ENCODE peak calls at places on chromosomes 13 and 19, in four cellular contexts. W is cardiac fibroblast, A is iPS DF 19.7, G is brain pericyte. K is an unnamed sample.

GRCh38 chr13:110640591-110641029 is 25.3 kb downstream of the NAXD start:
- DNase-seq in W (peak; percentile 40), A (no peak), G (no peak), K (no peak)

GRCh38 chr13:83780201-83780600 is 102.1 kb downstream of the SLITRK1 start:
- DNase-seq in W (peak; percentile 58), A (peak; percentile 33), G (no peak), K (peak; percentile 1)

GRCh38 chr19:55220525-55220924 is 8.0 kb downstream of the TMEM86B start:
- DNase-seq in W (no peak), A (no peak), G (no peak), K (no peak)

GRCh38 chr13:20702945-20703784 is at the start of gene IL17D:
- DNase-seq in W (no peak), A (no peak), G (no peak), K (no peak)

GRCh38 chr19:16070366-16070990 is 5.8 kb upstream of the TPM4 start:
- DNase-seq in W (no peak), A (no peak), G (no peak), K (no peak)

GRCh38 chr19:3809881-3810707 is 23.9 kb upstream of the MATK start:
- DNase-seq in W (no peak), A (no peak), G (no peak), K (no peak)

GRCh38 chr19:10749435-10750384 is 31.8 kb downstream of the DNM2 start:
- DNase-seq in W (no peak), A (no peak), G (no peak), K (no peak)

GRCh38 chr19:49411681-49412321 is 11.4 kb downstream of the PTH2 start:
- DNase-seq in W (no peak), A (no peak), G (no peak), K (no peak)

GRCh38 chr19:16368385-16369305 is 44.0 kb downstream of the KLF2 start:
- DNase-seq in W (no peak), A (no peak), G (no peak), K (no peak)

GRCh38 chr19:8494158-8494557 is 8.3 kb downstream of the PRAM1 start:
- DNase-seq in W (peak; percentile 20), A (no peak), G (no peak), K (no peak)

GRCh38 chr13:23513460-23513859 is 56.8 kb upstream of the TNFRSF19 start:
- DNase-seq in W (peak; percentile 34), A (no peak), G (no peak), K (no peak)

GRCh38 chr19:10641248-10641647 is 12.9 kb upstream of the ILF3 start:
- DNase-seq in W (no peak), A (no peak), G (no peak), K (no peak)

GRCh38 chr13:102779426-102780159 is 6.0 kb upstream of the TEX30 start:
- DNase-seq in W (no peak), A (no peak), G (no peak), K (no peak)

GRCh38 chr13:98458431-98458830 is 118.5 kb downstream of the STK24 start:
- DNase-seq in W (no peak), A (no peak), G (no peak), K (no peak)

GRCh38 chr19:30029721-30030510 is 87.9 kb downstream of the URI1 start:
- DNase-seq in W (no peak), A (no peak), G (no peak), K (peak; percentile 43)

GRCh38 chr19:30593975-30594925 is 222.1 kb downstream of the ZNF536 start:
- DNase-seq in W (no peak), A (no peak), G (no peak), K (no peak)

GRCh38 chr13:52921194-52921593 is 72.8 kb upstream of the PCDH8 start:
- DNase-seq in W (no peak), A (no peak), G (no peak), K (no peak)

GRCh38 chr19:55005684-55006488 is 32.2 kb downstream of the GP6 start:
- DNase-seq in W (no peak), A (peak; percentile 30), G (no peak), K (peak; percentile 25)

GRCh38 chr19:46785980-46786235 is 2.5 kb downstream of the SLC1A5 start:
- DNase-seq in W (no peak), A (no peak), G (no peak), K (no peak)

GRCh38 chr13:86846501-86846900 is 824.7 kb upstream of the SLITRK5 start:
- DNase-seq in W (no peak), A (no peak), G (no peak), K (no peak)

GRCh38 chr13:44313674-44314073 is 60.0 kb upstream of the SERP2 start:
- DNase-seq in W (peak; percentile 46), A (no peak), G (no peak), K (peak; percentile 83)

GRCh38 chr19:2064788-2065524 is 13.9 kb upstream of the MKNK2 start:
- DNase-seq in W (no peak), A (no peak), G (no peak), K (no peak)

GRCh38 chr13:76516013-76516412 is 370.2 kb downstream of the KCTD12 start:
- DNase-seq in W (peak; percentile 74), A (no peak), G (peak; percentile 24), K (peak; percentile 69)

GRCh38 chr13:40170982-40171381 is 495.5 kb downstream of the FOXO1 start:
- DNase-seq in W (no peak), A (no peak), G (no peak), K (no peak)

GRCh38 chr19:34172661-34173144 is 399 bp downstream of the LSM14A start:
- DNase-seq in W (peak; percentile 44), A (no peak), G (no peak), K (no peak)

GRCh38 chr19:12194827-12195500 is 32.1 kb downstream of the ZNF136 start:
- DNase-seq in W (peak; percentile 74), A (peak; percentile 64), G (no peak), K (no peak)

GRCh38 chr19:48194041-48194871 is 23.8 kb downstream of the ZSWIM9 start:
- DNase-seq in W (peak; percentile 17), A (no peak), G (no peak), K (no peak)

GRCh38 chr19:29810504-29810871 is 1.3 kb upstream of the CCNE1 start:
- DNase-seq in W (peak; percentile 19), A (no peak), G (no peak), K (no peak)

GRCh38 chr13:99481357-99481756 is 19.9 kb upstream of the TM9SF2 start:
- DNase-seq in W (no peak), A (no peak), G (no peak), K (no peak)

GRCh38 chr19:5016781-5017180 is 47.9 kb downstream of the KDM4B start:
- DNase-seq in W (no peak), A (no peak), G (no peak), K (no peak)

GRCh38 chr19:16325671-16326400 is 1.2 kb downstream of the KLF2 start:
- DNase-seq in W (peak; percentile 63), A (peak; percentile 35), G (no peak), K (no peak)

GRCh38 chr13:102033719-102034446 is 368.0 kb downstream of the FGF14 start:
- DNase-seq in W (no peak), A (no peak), G (no peak), K (no peak)

GRCh38 chr19:1816530-1817298 is 4.6 kb upstream of the ATP8B3 start:
- DNase-seq in W (no peak), A (no peak), G (no peak), K (no peak)

GRCh38 chr13:46896346-46897138 is at the start of gene HTR2A:
- DNase-seq in W (peak; percentile 55), A (no peak), G (peak; percentile 34), K (no peak)

GRCh38 chr19:45078390-45079062 is 534 bp upstream of the GEMIN7 start:
- DNase-seq in W (no peak), A (no peak), G (no peak), K (no peak)

GRCh38 chr19:18896421-18896841 is 473 bp upstream of the CERS1 start:
- DNase-seq in W (no peak), A (no peak), G (no peak), K (no peak)

GRCh38 chr19:50556236-50557008 is 11.8 kb downstream of the LRRC4B start:
- DNase-seq in W (peak; percentile 72), A (no peak), G (no peak), K (peak; percentile 12)

K was measured in HFF-Myc.